ENCODE peak calls at places on chromosome 22, in four cellular contexts. L, S, K and X are unnamed samples.

GRCh38 chr22:47620391-47620790 is 857.9 kb downstream of the TBC1D22A start:
- DNase-seq in K (no peak), L (no peak), S (no peak), X (peak)

GRCh38 chr22:44595841-44596341 is 97.9 kb upstream of the RTL6 start:
- DNase-seq in K (no peak), S (peak), L (no peak), X (no peak)

GRCh38 chr22:36921309-36922096 is 8.1 kb downstream of the CSF2RB start:
- DNase-seq in S (no peak), L (no peak), K (no peak), X (no peak)

GRCh38 chr22:49705631-49706352 is 121.9 kb downstream of the BRD1 start:
- DNase-seq in L (no peak), S (no peak), K (no peak), X (no peak)

GRCh38 chr22:36726007-36726380 is 22.4 kb upstream of the CACNG2 start:
- DNase-seq in S (no peak), L (no peak), K (no peak), X (no peak)

GRCh38 chr22:26429458-26430238 is 588 bp downstream of the ASPHD2 start:
- DNase-seq in K (no peak), S (no peak), L (no peak), X (no peak)

GRCh38 chr22:49646876-49647275 is 180.8 kb downstream of the BRD1 start:
- DNase-seq in L (no peak), S (no peak), K (no peak), X (no peak)

GRCh38 chr22:42644422-42645340 is 4.3 kb upstream of the ATP5MGL start:
- DNase-seq in L (no peak), K (no peak), S (peak), X (peak)

GRCh38 chr22:47901911-47902310 is 1139.5 kb downstream of the TBC1D22A start:
- DNase-seq in K (no peak), L (no peak), S (no peak), X (no peak)

GRCh38 chr22:44664149-44664548 is 37.9 kb upstream of the PRR5 start:
- DNase-seq in K (peak), S (peak), L (no peak), X (no peak)

GRCh38 chr22:46064966-46065666 is 85.2 kb upstream of the PPARA start:
- DNase-seq in L (no peak), S (peak), K (no peak), X (peak)

GRCh38 chr22:36286096-36286957 is 33.4 kb downstream of the APOL1 start:
- DNase-seq in S (peak), L (peak), K (peak), X (peak)

GRCh38 chr22:32800158-32800557 is 1.3 kb upstream of the TIMP3 start:
- DNase-seq in L (no peak), S (no peak), K (no peak), X (no peak)

GRCh38 chr22:19070397-19071169 is 51.6 kb downstream of the DGCR2 start:
- DNase-seq in S (no peak), L (no peak), K (no peak), X (no peak)

GRCh38 chr22:36116127-36116526 is 44.4 kb downstream of the APOL3 start:
- DNase-seq in S (no peak), L (no peak), K (no peak), X (no peak)

GRCh38 chr22:25650834-25651233 is 86.4 kb downstream of the GRK3 start:
- DNase-seq in L (no peak), K (no peak), S (no peak), X (no peak)

GRCh38 chr22:43305806-43306205 is 37.4 kb downstream of the SCUBE1 start:
- DNase-seq in K (no peak), L (no peak), S (no peak), X (no peak)

GRCh38 chr22:25876871-25877270 is 134.9 kb downstream of the MYO18B start:
- DNase-seq in K (no peak), L (peak), S (no peak), X (no peak)

GRCh38 chr22:36737776-36738175 is 34.2 kb upstream of the CACNG2 start:
- DNase-seq in K (no peak), L (no peak), S (peak), X (no peak)

GRCh38 chr22:26702906-26703830 is 45.8 kb downstream of the MIAT start:
- DNase-seq in S (no peak), L (no peak), K (no peak), X (peak)

GRCh38 chr22:44033287-44033686 is 9.2 kb downstream of the PARVB start:
- DNase-seq in S (no peak), L (no peak), K (no peak), X (no peak)

GRCh38 chr22:38016182-38017078 is 32.1 kb upstream of the SOX10 start:
- DNase-seq in K (no peak), S (peak), L (peak), X (no peak)

GRCh38 chr22:50146440-50147228 is 23.9 kb upstream of the PANX2 start:
- DNase-seq in L (peak), S (peak), K (no peak), X (peak)

GRCh38 chr22:22357024-22357868 is 112.7 kb downstream of the VPREB1 start:
- DNase-seq in S (peak), L (peak), K (peak), X (peak)

GRCh38 chr22:19271856-19272535 is 19.5 kb downstream of the CLTCL1 start:
- DNase-seq in S (peak), K (no peak), L (no peak), X (peak)

GRCh38 chr22:44355688-44356070 is 42.9 kb upstream of the SHISAL1 start:
- DNase-seq in L (no peak), K (no peak), S (peak), X (no peak)

GRCh38 chr22:40593460-40594273 is 42.9 kb downstream of the MRTFA start:
- DNase-seq in L (no peak), S (no peak), K (no peak), X (no peak)

GRCh38 chr22:19842386-19843106 is 12.1 kb downstream of the GNB1L start:
- DNase-seq in K (no peak), L (peak), S (no peak), X (no peak)

GRCh38 chr22:43302462-43303109 is 40.6 kb downstream of the SCUBE1 start:
- DNase-seq in K (no peak), L (no peak), S (no peak), X (no peak)

GRCh38 chr22:26887456-26887855 is 230.1 kb downstream of the MIAT start:
- DNase-seq in S (no peak), L (peak), K (no peak), X (peak)